ENCODE peak calls at places on chromosomes 16 and 17, in six cellular contexts. P is neural progenitor cell, H is mesendoderm, W is MM.1S, L is H1, A is fibroblast of lung. Y is an unnamed sample.

GRCh38 chr16:88803264-88803987 is at the start of gene CDT1:
- DNase-seq in P (peak; percentile 92), H (peak; percentile 78), W (peak; percentile 64), L (peak; percentile 96), A (peak; percentile 58), Y (peak; percentile 91)

GRCh38 chr17:31052187-31052889 is 42.4 kb upstream of the NF1 start:
- DNase-seq in P (no peak), H (peak; percentile 12), W (no peak), L (no peak), A (peak; percentile 99), Y (peak; percentile 48)

GRCh38 chr17:38869647-38870258 is at the start of gene LASP1:
- DNase-seq in P (peak; percentile 94), H (peak; percentile 92), W (peak; percentile 91), L (peak; percentile 84), A (peak; percentile 86), Y (peak; percentile 96)

GRCh38 chr17:17151962-17152361 is 54.2 kb downstream of the PLD6 start:
- DNase-seq in P (no peak), H (no peak), W (no peak), L (no peak), A (peak; percentile 96), Y (no peak)

GRCh38 chr16:86608301-86608747 is 30.0 kb downstream of the FOXL1 start:
- DNase-seq in P (no peak), H (no peak), W (no peak), L (no peak), A (no peak), Y (no peak)

GRCh38 chr16:52721331-52721730 is 174.4 kb upstream of the TOX3 start:
- DNase-seq in P (no peak), H (no peak), W (no peak), L (no peak), A (no peak), Y (no peak)

GRCh38 chr17:43013296-43013695 is 6.7 kb downstream of the IFI35 start:
- DNase-seq in P (no peak), H (no peak), W (no peak), L (no peak), A (no peak), Y (no peak)

GRCh38 chr17:75764711-75765421 is at the start of gene GALK1:
- DNase-seq in P (peak; percentile 85), H (peak; percentile 71), W (peak; percentile 81), L (peak; percentile 82), A (peak; percentile 64), Y (peak; percentile 94)

GRCh38 chr16:80125677-80126076 is 415.1 kb upstream of the DYNLRB2 start:
- DNase-seq in P (no peak), H (no peak), W (no peak), L (no peak), A (peak; percentile 16), Y (no peak)

GRCh38 chr17:72788950-72789585 is 303.4 kb downstream of the SLC39A11 start:
- DNase-seq in P (no peak), H (peak; percentile 68), W (no peak), L (no peak), A (peak; percentile 45), Y (no peak)

GRCh38 chr16:8848939-8849391 is 19.8 kb downstream of the CARHSP1 start:
- DNase-seq in P (no peak), H (no peak), W (no peak), L (no peak), A (peak; percentile 67), Y (no peak)

GRCh38 chr17:27569257-27569722 is 61.7 kb upstream of the LGALS9 start:
- DNase-seq in P (peak; percentile 66), H (peak; percentile 93), W (no peak), L (peak; percentile 81), A (no peak), Y (peak; percentile 97)

GRCh38 chr16:46715769-46716305 is 26.4 kb downstream of the ORC6 start:
- DNase-seq in P (no peak), H (no peak), W (no peak), L (peak; percentile 17), A (peak; percentile 17), Y (peak; percentile 13)

GRCh38 chr16:31215287-31216115 is 1.4 kb downstream of the PYDC1 start:
- DNase-seq in P (peak; percentile 94), H (peak; percentile 85), W (no peak), L (peak; percentile 86), A (peak; percentile 71), Y (peak; percentile 95)

GRCh38 chr17:51056813-51057510 is 63.7 kb downstream of the SPAG9 start:
- DNase-seq in P (peak; percentile 68), H (peak; percentile 80), W (peak; percentile 62), L (peak; percentile 52), A (peak; percentile 99), Y (peak; percentile 89)

DNA sequence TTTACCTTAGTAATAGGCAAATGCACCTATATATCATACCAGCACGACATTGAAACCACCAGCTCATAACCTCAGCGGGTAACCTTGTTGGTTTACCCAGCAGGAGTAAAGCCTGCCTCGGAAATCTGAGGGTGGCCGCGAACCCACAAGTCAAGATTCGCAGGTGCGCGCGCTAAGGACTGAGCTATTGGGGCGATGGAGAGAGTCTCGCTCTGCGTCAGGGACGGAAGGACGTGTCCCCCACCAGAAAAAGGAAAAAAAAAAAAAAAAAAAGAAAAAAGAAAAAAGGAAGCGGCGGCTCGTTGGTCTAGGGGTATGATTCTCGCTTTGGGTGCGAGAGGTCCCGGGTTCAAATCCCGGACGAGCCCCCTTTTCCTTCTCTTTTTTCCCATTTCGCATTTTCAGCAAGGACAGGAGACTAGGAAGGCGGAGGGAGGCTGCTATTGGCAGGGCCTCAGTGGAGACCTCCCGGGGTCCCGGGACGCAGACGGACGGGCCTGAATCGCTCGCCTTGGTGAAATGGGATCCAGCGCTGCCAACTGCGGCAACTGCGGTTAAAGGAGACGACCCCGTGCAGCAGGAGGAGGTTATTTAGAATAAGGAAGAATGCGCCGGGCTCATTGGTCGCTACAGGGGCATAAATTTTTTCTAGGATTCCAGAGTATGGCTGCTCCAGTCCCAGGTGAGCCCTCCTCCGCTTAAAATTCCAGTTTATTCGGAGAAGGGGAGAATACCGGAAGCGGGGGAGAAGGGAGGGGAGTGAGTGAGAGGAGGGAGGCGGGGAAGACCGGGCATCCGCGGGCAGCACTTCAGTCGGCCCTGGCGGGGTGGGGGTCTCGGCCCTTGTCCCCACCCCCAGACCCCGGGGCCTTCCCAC is at the start of gene OR1F1:
- DNase-seq in P (peak; percentile 65), H (peak; percentile 88), W (peak; percentile 18), L (peak; percentile 83), A (peak; percentile 77), Y (peak; percentile 88)
- H3K4me1 ChIP-seq in P (no peaks in the 10 kb centered on the region), H (no peaks in the 10 kb centered on the region), W (no peaks in the 10 kb centered on the region), L (peaks cover 5% of the 10 kb centered on the region), A (peaks cover 5% of the 10 kb centered on the region), Y (no peaks in the 10 kb centered on the region)

GRCh38 chr16:71693168-71693567 is 31.3 kb downstream of the PHLPP2 start:
- DNase-seq in P (no peak), H (no peak), W (no peak), L (no peak), A (no peak), Y (no peak)

GRCh38 chr16:71687853-71688252 is 36.6 kb downstream of the PHLPP2 start:
- DNase-seq in P (no peak), H (no peak), W (no peak), L (no peak), A (no peak), Y (no peak)
- H3K9ac ChIP-seq in P (no peak overlapping the region), H (no peak overlapping the region), W (no peak overlapping the region), L (no peak overlapping the region), A (no peak overlapping the region), Y (no peak overlapping the region)

DNA sequence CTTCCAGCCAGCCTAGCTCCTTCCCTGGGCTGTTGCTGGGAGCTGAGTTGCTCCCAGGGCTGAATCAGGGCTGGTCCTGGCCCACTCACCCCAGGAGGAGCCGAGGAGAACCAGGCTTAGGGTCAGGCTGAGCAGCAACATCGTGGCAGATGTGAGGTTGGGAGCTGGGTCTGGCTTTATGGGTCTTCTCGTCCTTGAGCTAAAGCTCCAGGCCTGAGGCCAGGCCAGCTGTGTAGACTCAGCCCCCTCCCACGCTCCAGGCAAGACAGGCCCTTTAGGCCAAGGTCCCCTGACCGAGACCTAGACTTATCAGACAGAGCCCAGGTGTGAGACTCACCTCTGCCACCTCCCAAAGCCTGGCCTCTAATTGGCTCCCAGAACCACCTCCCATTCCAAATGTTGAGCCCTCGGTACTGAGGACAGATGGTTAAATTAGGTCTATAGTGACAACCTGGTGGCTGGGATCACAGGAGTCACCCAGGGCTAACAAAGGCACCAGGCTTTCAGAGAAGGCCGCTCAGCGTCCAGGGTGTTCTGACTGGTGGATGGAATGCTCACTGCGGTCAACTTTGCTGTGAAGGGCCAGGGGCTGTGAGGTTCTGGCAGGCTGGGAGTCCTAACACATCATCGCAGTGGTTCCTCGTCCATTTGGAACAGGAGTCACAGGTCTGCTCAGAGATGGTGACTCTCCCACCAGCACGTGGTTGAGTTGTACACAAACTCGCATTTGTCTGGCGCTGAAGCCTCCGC is at the start of gene CTRL:
- DNase-seq in P (no peak), H (peak; percentile 71), W (no peak), L (no peak), A (no peak), Y (peak; percentile 81)
- H3K4me1 ChIP-seq in P (peaks cover 8% of the 10 kb centered on the region), H (peaks cover 9% of the 10 kb centered on the region), W (peaks cover 8% of the 10 kb centered on the region), L (peaks cover 7% of the 10 kb centered on the region), A (peaks cover 9% of the 10 kb centered on the region), Y (no peaks in the 10 kb centered on the region)

GRCh38 chr17:7714721-7715594 is 2.6 kb upstream of the DNAH2 start:
- DNase-seq in P (no peak), H (no peak), W (no peak), L (no peak), A (no peak), Y (no peak)
- H3K9ac ChIP-seq in P (no peak overlapping the region), H (no peak overlapping the region), W (no peak overlapping the region), L (no peak overlapping the region), A (no peak overlapping the region), Y (no peak overlapping the region)

DNA sequence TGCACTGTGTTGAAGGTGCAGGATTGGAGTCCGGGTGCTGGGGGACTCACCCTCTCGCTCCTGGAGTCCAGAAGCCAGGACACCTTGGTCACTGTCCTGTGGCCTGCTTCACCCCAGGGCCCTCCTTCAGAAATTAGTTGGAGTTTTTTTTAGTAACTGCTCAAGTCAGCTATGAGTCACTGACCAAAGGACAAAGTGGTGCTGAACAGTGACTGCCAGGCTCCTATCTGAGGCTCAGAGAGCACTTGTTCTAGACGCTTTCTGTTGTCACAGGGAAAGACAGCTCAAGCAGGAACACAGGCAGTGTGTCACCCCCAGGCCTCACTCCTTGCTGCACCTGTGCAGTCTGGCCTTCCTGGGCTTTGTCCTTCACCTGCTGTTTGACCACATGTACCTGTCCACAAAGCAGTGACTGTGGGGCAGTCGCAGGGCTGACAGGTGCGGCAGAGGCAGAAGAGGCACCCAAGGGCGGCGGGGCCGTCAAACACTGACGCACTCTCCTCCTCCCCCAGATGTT is 4.1 kb upstream of the FAAP100 start:
- DNase-seq in P (no peak), H (no peak), W (no peak), L (no peak), A (peak; percentile 51), Y (no peak)
- H3K4me1 ChIP-seq in P (peaks cover 1% of the 10 kb centered on the region), H (peaks cover 3% of the 10 kb centered on the region), W (peaks cover 12% of the 10 kb centered on the region), L (peaks cover 13% of the 10 kb centered on the region), A (peaks cover 29% of the 10 kb centered on the region), Y (peaks cover 3% of the 10 kb centered on the region)

GRCh38 chr17:79920751-79921410 is 81.6 kb upstream of the CBX4 start:
- DNase-seq in P (no peak), H (no peak), W (peak; percentile 77), L (no peak), A (no peak), Y (no peak)
- H3K9ac ChIP-seq in P (no peak overlapping the region), H (no peak overlapping the region), W (peak overlapping the region; percentile 53), L (no peak overlapping the region), A (no peak overlapping the region), Y (no peak overlapping the region)

GRCh38 chr17:77322534-77323412 is 182.0 kb downstream of the SEC14L1 start:
- DNase-seq in P (peak; percentile 23), H (peak; percentile 91), W (no peak), L (no peak), A (peak; percentile 99), Y (peak; percentile 91)
- H3K4me1 ChIP-seq in P (peaks cover 20% of the 10 kb centered on the region), H (peaks cover 3% of the 10 kb centered on the region), W (peaks cover 40% of the 10 kb centered on the region), L (peaks cover 27% of the 10 kb centered on the region), A (peaks cover 44% of the 10 kb centered on the region), Y (no peaks in the 10 kb centered on the region)